ENCODE peak calls at places on chromosomes 2 and 18, in six cellular contexts. One of them, this sample, is unnamed.
A peak's percentile ranks its signal among the peaks of the same experiment; 100 is the strongest.

GRCh38 chr2:74843371-74844298 is 9.7 kb downstream of the HK2 start:
- DNase-seq in activated T-cell treated with anti-CD3 and anti-CD28 coated beads for 24 hours: no peak
- DNase-seq in GM23338: no peak
- DNase-seq in NCI-H460: no peak
- DNase-seq in occipital lobe: no peak
- DNase-seq in fibroblast of villous mesenchyme: peak; percentile 97
- DNase-seq in this sample: no peak

GRCh38 chr2:72887032-72887835 is at the start of gene SPR:
- DNase-seq in activated T-cell treated with anti-CD3 and anti-CD28 coated beads for 24 hours: peak; percentile 62
- DNase-seq in GM23338: peak; percentile 73
- DNase-seq in NCI-H460: peak; percentile 67
- DNase-seq in occipital lobe: peak; percentile 48
- DNase-seq in fibroblast of villous mesenchyme: peak; percentile 54
- DNase-seq in this sample: peak; percentile 57

GRCh38 chr2:71631411-71631931 is 178.1 kb downstream of the DYSF start:
- DNase-seq in activated T-cell treated with anti-CD3 and anti-CD28 coated beads for 24 hours: no peak
- DNase-seq in GM23338: no peak
- DNase-seq in NCI-H460: no peak
- DNase-seq in occipital lobe: no peak
- DNase-seq in fibroblast of villous mesenchyme: peak; percentile 7
- DNase-seq in this sample: no peak

GRCh38 chr2:170224692-170225091 is 46.7 kb downstream of the MYO3B start:
- DNase-seq in activated T-cell treated with anti-CD3 and anti-CD28 coated beads for 24 hours: no peak
- DNase-seq in GM23338: no peak
- DNase-seq in NCI-H460: no peak
- DNase-seq in occipital lobe: no peak
- DNase-seq in fibroblast of villous mesenchyme: no peak
- DNase-seq in this sample: no peak

GRCh38 chr18:4007846-4008245 is 447.3 kb downstream of the DLGAP1 start:
- DNase-seq in activated T-cell treated with anti-CD3 and anti-CD28 coated beads for 24 hours: no peak
- DNase-seq in GM23338: no peak
- DNase-seq in NCI-H460: no peak
- DNase-seq in occipital lobe: no peak
- DNase-seq in fibroblast of villous mesenchyme: no peak
- DNase-seq in this sample: no peak

GRCh38 chr2:40488101-40488598 is 36.3 kb upstream of the SLC8A1 start:
- DNase-seq in activated T-cell treated with anti-CD3 and anti-CD28 coated beads for 24 hours: no peak
- DNase-seq in GM23338: peak; percentile 52
- DNase-seq in NCI-H460: peak; percentile 61
- DNase-seq in occipital lobe: no peak
- DNase-seq in fibroblast of villous mesenchyme: peak; percentile 55
- DNase-seq in this sample: no peak

GRCh38 chr18:13414102-13414501 is 195.5 kb downstream of the LDLRAD4 start:
- DNase-seq in activated T-cell treated with anti-CD3 and anti-CD28 coated beads for 24 hours: no peak
- DNase-seq in GM23338: no peak
- DNase-seq in NCI-H460: no peak
- DNase-seq in occipital lobe: no peak
- DNase-seq in fibroblast of villous mesenchyme: no peak
- DNase-seq in this sample: no peak

GRCh38 chr2:234258562-234259141 is 208.2 kb downstream of the SPP2 start:
- DNase-seq in activated T-cell treated with anti-CD3 and anti-CD28 coated beads for 24 hours: no peak
- DNase-seq in GM23338: no peak
- DNase-seq in NCI-H460: no peak
- DNase-seq in occipital lobe: no peak
- DNase-seq in fibroblast of villous mesenchyme: no peak
- DNase-seq in this sample: no peak

GRCh38 chr2:235191933-235192332 is 240.1 kb downstream of the SH3BP4 start:
- DNase-seq in activated T-cell treated with anti-CD3 and anti-CD28 coated beads for 24 hours: no peak
- DNase-seq in GM23338: no peak
- DNase-seq in NCI-H460: no peak
- DNase-seq in occipital lobe: no peak
- DNase-seq in fibroblast of villous mesenchyme: peak; percentile 28
- DNase-seq in this sample: no peak

GRCh38 chr2:137644689-137645088 is 319.6 kb upstream of the HNMT start:
- DNase-seq in activated T-cell treated with anti-CD3 and anti-CD28 coated beads for 24 hours: no peak
- DNase-seq in GM23338: no peak
- DNase-seq in NCI-H460: no peak
- DNase-seq in occipital lobe: peak; percentile 6
- DNase-seq in fibroblast of villous mesenchyme: no peak
- DNase-seq in this sample: no peak

GRCh38 chr2:231464576-231465540 is 574 bp upstream of the NCL start:
- DNase-seq in activated T-cell treated with anti-CD3 and anti-CD28 coated beads for 24 hours: peak; percentile 99
- DNase-seq in GM23338: peak; percentile 99
- DNase-seq in NCI-H460: no peak
- DNase-seq in occipital lobe: peak; percentile 97
- DNase-seq in fibroblast of villous mesenchyme: no peak
- DNase-seq in this sample: peak; percentile 98

GRCh38 chr2:66048667-66049066 is 386.3 kb upstream of the MEIS1 start:
- DNase-seq in activated T-cell treated with anti-CD3 and anti-CD28 coated beads for 24 hours: no peak
- DNase-seq in GM23338: no peak
- DNase-seq in NCI-H460: no peak
- DNase-seq in occipital lobe: no peak
- DNase-seq in fibroblast of villous mesenchyme: no peak
- DNase-seq in this sample: no peak

GRCh38 chr2:10331033-10331701 is 28.5 kb downstream of the HPCAL1 start:
- DNase-seq in activated T-cell treated with anti-CD3 and anti-CD28 coated beads for 24 hours: peak; percentile 58
- DNase-seq in GM23338: peak; percentile 50
- DNase-seq in NCI-H460: peak; percentile 73
- DNase-seq in occipital lobe: no peak
- DNase-seq in fibroblast of villous mesenchyme: peak; percentile 60
- DNase-seq in this sample: peak; percentile 42

GRCh38 chr2:225282858-225283693 is 116.4 kb upstream of the NYAP2 start:
- DNase-seq in activated T-cell treated with anti-CD3 and anti-CD28 coated beads for 24 hours: peak; percentile 2
- DNase-seq in GM23338: peak; percentile 76
- DNase-seq in NCI-H460: peak; percentile 40
- DNase-seq in occipital lobe: no peak
- DNase-seq in fibroblast of villous mesenchyme: peak; percentile 13
- DNase-seq in this sample: peak; percentile 22

GRCh38 chr2:171669121-171669520 is 18.1 kb upstream of the DYNC1I2 start:
- DNase-seq in activated T-cell treated with anti-CD3 and anti-CD28 coated beads for 24 hours: no peak
- DNase-seq in GM23338: no peak
- DNase-seq in NCI-H460: no peak
- DNase-seq in occipital lobe: peak; percentile 6
- DNase-seq in fibroblast of villous mesenchyme: no peak
- DNase-seq in this sample: no peak

GRCh38 chr2:236665130-236665529 is 95.5 kb downstream of the ACKR3 start:
- DNase-seq in activated T-cell treated with anti-CD3 and anti-CD28 coated beads for 24 hours: no peak
- DNase-seq in GM23338: no peak
- DNase-seq in NCI-H460: no peak
- DNase-seq in occipital lobe: no peak
- DNase-seq in fibroblast of villous mesenchyme: no peak
- DNase-seq in this sample: no peak

GRCh38 chr2:29011650-29012060 is 30.6 kb downstream of the TOGARAM2 start:
- DNase-seq in activated T-cell treated with anti-CD3 and anti-CD28 coated beads for 24 hours: peak; percentile 22
- DNase-seq in GM23338: no peak
- DNase-seq in NCI-H460: no peak
- DNase-seq in occipital lobe: no peak
- DNase-seq in fibroblast of villous mesenchyme: peak; percentile 32
- DNase-seq in this sample: no peak

GRCh38 chr2:46615555-46616487 is 136.5 kb downstream of the TMEM247 start:
- DNase-seq in activated T-cell treated with anti-CD3 and anti-CD28 coated beads for 24 hours: no peak
- DNase-seq in GM23338: peak; percentile 49
- DNase-seq in NCI-H460: no peak
- DNase-seq in occipital lobe: no peak
- DNase-seq in fibroblast of villous mesenchyme: no peak
- DNase-seq in this sample: no peak

GRCh38 chr2:152716805-152717241 is 438 bp downstream of the PRPF40A start:
- DNase-seq in activated T-cell treated with anti-CD3 and anti-CD28 coated beads for 24 hours: no peak
- DNase-seq in GM23338: peak; percentile 60
- DNase-seq in NCI-H460: peak; percentile 6
- DNase-seq in occipital lobe: no peak
- DNase-seq in fibroblast of villous mesenchyme: no peak
- DNase-seq in this sample: peak; percentile 25

GRCh38 chr2:112811841-112812306 is 24.7 kb downstream of the IL1B start:
- DNase-seq in activated T-cell treated with anti-CD3 and anti-CD28 coated beads for 24 hours: peak; percentile 20
- DNase-seq in GM23338: no peak
- DNase-seq in NCI-H460: peak; percentile 41
- DNase-seq in occipital lobe: no peak
- DNase-seq in fibroblast of villous mesenchyme: peak; percentile 69
- DNase-seq in this sample: no peak

GRCh38 chr2:86787701-86788100 is 3.0 kb downstream of the CD8A start:
- DNase-seq in activated T-cell treated with anti-CD3 and anti-CD28 coated beads for 24 hours: no peak
- DNase-seq in GM23338: no peak
- DNase-seq in NCI-H460: no peak
- DNase-seq in occipital lobe: no peak
- DNase-seq in fibroblast of villous mesenchyme: no peak
- DNase-seq in this sample: no peak

GRCh38 chr2:238176565-238176964 is 17.8 kb downstream of the ERFE start:
- DNase-seq in activated T-cell treated with anti-CD3 and anti-CD28 coated beads for 24 hours: no peak
- DNase-seq in GM23338: no peak
- DNase-seq in NCI-H460: no peak
- DNase-seq in occipital lobe: no peak
- DNase-seq in fibroblast of villous mesenchyme: peak; percentile 59
- DNase-seq in this sample: no peak

GRCh38 chr2:121748202-121748601 is 7.2 kb upstream of the TSN start:
- DNase-seq in activated T-cell treated with anti-CD3 and anti-CD28 coated beads for 24 hours: no peak
- DNase-seq in GM23338: peak; percentile 67
- DNase-seq in NCI-H460: no peak
- DNase-seq in occipital lobe: no peak
- DNase-seq in fibroblast of villous mesenchyme: peak; percentile 53
- DNase-seq in this sample: peak; percentile 28

GRCh38 chr2:212618636-212619035 is 80.0 kb upstream of the ERBB4 start:
- DNase-seq in activated T-cell treated with anti-CD3 and anti-CD28 coated beads for 24 hours: no peak
- DNase-seq in GM23338: no peak
- DNase-seq in NCI-H460: no peak
- DNase-seq in occipital lobe: no peak
- DNase-seq in fibroblast of villous mesenchyme: no peak
- DNase-seq in this sample: no peak

GRCh38 chr2:31241625-31242270 is 7.8 kb downstream of the EHD3 start:
- DNase-seq in activated T-cell treated with anti-CD3 and anti-CD28 coated beads for 24 hours: no peak
- DNase-seq in GM23338: no peak
- DNase-seq in NCI-H460: no peak
- DNase-seq in occipital lobe: no peak
- DNase-seq in fibroblast of villous mesenchyme: no peak
- DNase-seq in this sample: no peak

GRCh38 chr18:21740474-21740723 is 193 bp upstream of the MIB1 start:
- DNase-seq in activated T-cell treated with anti-CD3 and anti-CD28 coated beads for 24 hours: peak; percentile 98
- DNase-seq in GM23338: peak; percentile 98
- DNase-seq in NCI-H460: peak; percentile 93
- DNase-seq in occipital lobe: peak; percentile 99
- DNase-seq in fibroblast of villous mesenchyme: peak; percentile 97
- DNase-seq in this sample: peak; percentile 99

GRCh38 chr18:6405237-6406074 is 9.3 kb downstream of the L3MBTL4 start:
- DNase-seq in activated T-cell treated with anti-CD3 and anti-CD28 coated beads for 24 hours: no peak
- DNase-seq in GM23338: no peak
- DNase-seq in NCI-H460: no peak
- DNase-seq in occipital lobe: no peak
- DNase-seq in fibroblast of villous mesenchyme: no peak
- DNase-seq in this sample: no peak

GRCh38 chr2:173401716-173402326 is 47.1 kb downstream of the CDCA7 start:
- DNase-seq in activated T-cell treated with anti-CD3 and anti-CD28 coated beads for 24 hours: no peak
- DNase-seq in GM23338: peak; percentile 46
- DNase-seq in NCI-H460: no peak
- DNase-seq in occipital lobe: no peak
- DNase-seq in fibroblast of villous mesenchyme: no peak
- DNase-seq in this sample: no peak

GRCh38 chr2:169395821-169396374 is 33.6 kb upstream of the LRP2 start:
- DNase-seq in activated T-cell treated with anti-CD3 and anti-CD28 coated beads for 24 hours: no peak
- DNase-seq in GM23338: peak; percentile 6
- DNase-seq in NCI-H460: no peak
- DNase-seq in occipital lobe: no peak
- DNase-seq in fibroblast of villous mesenchyme: no peak
- DNase-seq in this sample: no peak

GRCh38 chr18:61822879-61823278 is 69.9 kb downstream of the RNF152 start:
- DNase-seq in activated T-cell treated with anti-CD3 and anti-CD28 coated beads for 24 hours: no peak
- DNase-seq in GM23338: no peak
- DNase-seq in NCI-H460: no peak
- DNase-seq in occipital lobe: no peak
- DNase-seq in fibroblast of villous mesenchyme: no peak
- DNase-seq in this sample: no peak

GRCh38 chr2:101710690-101711318 is 13.3 kb downstream of the MAP4K4 start:
- DNase-seq in activated T-cell treated with anti-CD3 and anti-CD28 coated beads for 24 hours: no peak
- DNase-seq in GM23338: no peak
- DNase-seq in NCI-H460: no peak
- DNase-seq in occipital lobe: no peak
- DNase-seq in fibroblast of villous mesenchyme: peak; percentile 41
- DNase-seq in this sample: no peak